ENCODE peak calls at places on chromosomes 12 and 14, in four cellular contexts. N, F, A and X are unnamed samples.

GRCh38 chr14:95761436-95761835 is 47.5 kb upstream of the TCL1A start:
- DNase-seq in F (no peak), N (no peak), A (no peak), X (no peak)

GRCh38 chr12:127550271-127550670 is 716.7 kb upstream of the TMEM132C start:
- DNase-seq in A (peak; percentile 55), N (no peak), F (no peak), X (no peak)

GRCh38 chr14:68473050-68473449 is 319.8 kb downstream of the ZFP36L1 start:
- DNase-seq in F (no peak), A (no peak), N (no peak), X (no peak)

GRCh38 chr12:92470608-92471021 is 232.2 kb upstream of the PLEKHG7 start:
- DNase-seq in A (peak; percentile 13), N (no peak), F (no peak), X (no peak)

GRCh38 chr12:3597526-3598210 is 106.7 kb downstream of the PRMT8 start:
- DNase-seq in N (no peak), A (no peak), F (no peak), X (no peak)

GRCh38 chr12:15558915-15559528 is 230.2 kb downstream of the EPS8 start:
- DNase-seq in F (no peak), N (no peak), A (peak; percentile 87), X (peak; percentile 93)

GRCh38 chr14:74684444-74684843 is 28.4 kb downstream of the AREL1 start:
- DNase-seq in F (no peak), A (no peak), N (no peak), X (no peak)

GRCh38 chr14:33386140-33386539 is 447.5 kb downstream of the NPAS3 start:
- DNase-seq in F (no peak), N (no peak), A (no peak), X (no peak)

GRCh38 chr14:101010293-101010692 is 106.8 kb upstream of the RTL1 start:
- DNase-seq in N (no peak), F (no peak), A (no peak), X (no peak)

GRCh38 chr12:77833329-77833728 is 2.6 kb downstream of the NAV3 start:
- DNase-seq in A (no peak), N (no peak), F (peak; percentile 26), X (no peak)

GRCh38 chr14:61573748-61574513 is 121.4 kb upstream of the HIF1A start:
- DNase-seq in A (peak; percentile 73), N (no peak), F (no peak), X (peak; percentile 78)

GRCh38 chr12:48997719-48998496 is 1.3 kb downstream of the DDN start:
- DNase-seq in N (no peak), A (no peak), F (peak; percentile 32), X (no peak)

GRCh38 chr12:124867389-124867930 is 3.8 kb upstream of the SCARB1 start:
- DNase-seq in A (peak; percentile 81), N (no peak), F (no peak), X (peak; percentile 43)

GRCh38 chr14:55867726-55868125 is 250.5 kb upstream of the PELI2 start:
- DNase-seq in N (peak; percentile 57), F (no peak), A (peak; percentile 52), X (peak; percentile 20)

GRCh38 chr12:43891856-43892574 is 56.1 kb downstream of the TMEM117 start:
- DNase-seq in F (no peak), A (peak; percentile 11), N (no peak), X (no peak)

GRCh38 chr14:37988472-37988871 is 219.2 kb upstream of the SSTR1 start:
- DNase-seq in A (peak; percentile 28), F (no peak), N (no peak), X (no peak)

GRCh38 chr14:73749706-73750105 is 35.5 kb upstream of the PNMA1 start:
- DNase-seq in N (no peak), F (no peak), A (no peak), X (no peak)

GRCh38 chr14:95763875-95764274 is 50.0 kb upstream of the TCL1A start:
- DNase-seq in F (no peak), A (no peak), N (no peak), X (no peak)

GRCh38 chr14:54348001-54348611 is 48.7 kb upstream of the CDKN3 start:
- DNase-seq in N (peak; percentile 63), A (peak; percentile 47), F (no peak), X (peak; percentile 66)

GRCh38 chr14:97381309-97381708 is 584.1 kb downstream of the VRK1 start:
- DNase-seq in A (no peak), F (no peak), N (no peak), X (no peak)

GRCh38 chr12:12209043-12209442 is 57.8 kb downstream of the LRP6 start:
- DNase-seq in A (no peak), N (no peak), F (no peak), X (peak; percentile 43)

GRCh38 chr12:91777268-91777997 is 368.2 kb downstream of the BTG1 start:
- DNase-seq in N (no peak), A (peak; percentile 1), F (no peak), X (no peak)

GRCh38 chr12:48828841-48829575 is 10.7 kb downstream of the CACNB3 start:
- DNase-seq in A (no peak), N (no peak), F (no peak), X (no peak)

GRCh38 chr14:73295198-73295796 is 58.0 kb downstream of the PAPLN start:
- DNase-seq in A (peak; percentile 31), N (peak; percentile 71), F (no peak), X (peak; percentile 62)

GRCh38 chr12:26152507-26153102 is 27.8 kb upstream of the BHLHE41 start:
- DNase-seq in N (no peak), F (no peak), A (no peak), X (no peak)

GRCh38 chr14:51552768-51553426 is 98.8 kb upstream of the FRMD6 start:
- DNase-seq in N (peak; percentile 26), A (no peak), F (peak; percentile 24), X (no peak)

GRCh38 chr12:12376636-12377448 is 20.0 kb downstream of the BORCS5 start:
- DNase-seq in F (no peak), A (peak; percentile 86), N (peak; percentile 73), X (peak; percentile 89)

GRCh38 chr12:42568952-42569916 is 20.3 kb downstream of the PRICKLE1 start:
- DNase-seq in F (no peak), A (peak; percentile 80), N (peak; percentile 72), X (peak; percentile 75)

GRCh38 chr12:115570271-115570777 is 707.2 kb downstream of the MED13L start:
- DNase-seq in A (peak; percentile 48), F (no peak), N (no peak), X (peak; percentile 13)

GRCh38 chr14:37844614-37845013 is 249.2 kb downstream of the TTC6 start:
- DNase-seq in A (no peak), N (no peak), F (no peak), X (no peak)

GRCh38 chr12:34598352-34598827 is 576.1 kb downstream of the ALG10 start:
- DNase-seq in F (no peak), N (no peak), A (no peak), X (no peak)

GRCh38 chr12:7835766-7836165 is 36.9 kb downstream of the SLC2A14 start:
- DNase-seq in F (no peak), N (no peak), A (no peak), X (no peak)

GRCh38 chr12:104873374-104873773 is 84.7 kb downstream of the SLC41A2 start:
- DNase-seq in F (no peak), N (no peak), A (peak; percentile 22), X (peak; percentile 49)

GRCh38 chr12:104877107-104877705 is 80.9 kb downstream of the SLC41A2 start:
- DNase-seq in A (peak; percentile 49), N (peak; percentile 63), F (peak; percentile 55), X (peak; percentile 75)
- TF ChIP-seq CTCF in A (peak; percentile 90), N (peak; percentile 50), F (peak; percentile 78), X (peak; percentile 81)

DNA sequence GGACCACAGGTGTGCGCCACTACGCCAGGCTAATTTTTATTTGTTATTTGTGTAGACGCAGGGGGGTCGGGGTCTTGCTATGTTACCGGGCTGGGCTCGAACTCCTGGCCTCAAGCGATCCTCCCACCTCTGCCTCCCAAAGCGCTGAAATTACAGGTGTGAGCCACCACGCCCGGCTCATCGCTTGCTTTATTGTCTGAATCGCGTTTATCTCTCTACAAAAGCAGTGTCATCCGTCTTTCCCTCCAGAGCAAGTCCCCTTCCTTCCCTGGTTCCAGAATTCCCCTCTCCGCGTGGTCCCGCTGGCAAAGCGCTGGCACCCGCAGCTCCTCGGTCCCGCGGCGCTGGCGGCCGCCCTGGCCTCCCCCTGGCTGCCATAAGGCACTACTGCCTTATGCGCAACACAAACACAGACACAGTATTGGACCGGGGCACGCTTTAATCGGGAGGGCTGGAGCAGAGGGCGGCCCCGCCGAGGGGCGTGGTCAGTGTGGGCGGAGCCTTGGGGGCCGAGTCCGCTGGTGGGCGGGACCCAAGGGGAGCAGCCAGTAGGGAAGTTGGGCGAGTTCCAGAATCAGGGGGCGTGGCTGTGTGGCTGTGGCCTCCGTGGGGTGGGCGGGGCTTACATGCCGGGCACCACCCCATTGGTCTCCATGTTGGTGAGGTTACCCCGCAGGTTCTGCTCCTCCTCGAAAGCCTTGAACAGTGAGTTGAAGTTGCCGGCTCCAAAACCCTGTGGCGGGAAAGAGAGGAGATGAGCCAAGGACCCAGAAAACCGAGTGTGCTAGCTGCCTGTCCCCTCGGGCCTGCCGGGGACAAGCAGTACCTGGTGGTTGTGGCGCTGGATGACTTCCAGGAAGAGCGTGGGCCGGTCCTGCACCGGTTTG is 19.3 kb downstream of the HPD start:
- DNase-seq in A (peak; percentile 96), F (peak; percentile 100), N (peak; percentile 99), X (peak; percentile 97)
- TF ChIP-seq CTCF in A (peak; percentile 38), F (peak; percentile 61), N (peak; percentile 63), X (peak; percentile 55)

DNA sequence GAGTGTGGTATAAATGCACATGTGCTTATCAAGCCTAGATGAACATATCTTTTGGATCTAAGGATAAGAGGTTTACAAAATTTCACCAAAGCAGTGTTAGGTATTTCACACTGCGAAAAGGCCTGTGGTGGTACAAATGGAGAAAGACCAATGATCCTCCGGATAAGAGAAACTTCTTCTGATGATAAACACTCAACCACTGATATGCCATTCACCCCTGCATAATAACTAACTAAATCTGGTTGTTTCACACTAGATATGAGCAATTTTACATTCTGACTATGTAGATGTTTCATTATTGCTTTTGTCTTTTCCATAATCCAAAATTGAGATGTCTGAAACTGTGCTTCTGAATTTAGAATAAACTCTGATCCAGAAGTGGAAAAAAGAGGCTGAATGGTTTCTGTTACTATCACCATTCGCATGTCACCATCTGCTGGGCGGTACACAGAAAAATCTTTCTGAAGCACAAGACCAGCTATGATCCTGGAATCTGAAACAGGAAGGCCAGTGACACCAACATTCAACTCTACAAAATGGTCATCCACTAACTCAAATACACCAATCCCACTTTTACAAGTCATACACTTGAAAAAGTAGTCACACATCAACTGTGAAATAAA is 1.3 kb downstream of the BBS10 start:
- DNase-seq in N (peak; percentile 72), F (peak; percentile 32), A (peak; percentile 79), X (peak; percentile 84)
- TF ChIP-seq CTCF in N (peak; percentile 26), F (peak; percentile 53), A (peak; percentile 74), X (peak; percentile 46)

DNA sequence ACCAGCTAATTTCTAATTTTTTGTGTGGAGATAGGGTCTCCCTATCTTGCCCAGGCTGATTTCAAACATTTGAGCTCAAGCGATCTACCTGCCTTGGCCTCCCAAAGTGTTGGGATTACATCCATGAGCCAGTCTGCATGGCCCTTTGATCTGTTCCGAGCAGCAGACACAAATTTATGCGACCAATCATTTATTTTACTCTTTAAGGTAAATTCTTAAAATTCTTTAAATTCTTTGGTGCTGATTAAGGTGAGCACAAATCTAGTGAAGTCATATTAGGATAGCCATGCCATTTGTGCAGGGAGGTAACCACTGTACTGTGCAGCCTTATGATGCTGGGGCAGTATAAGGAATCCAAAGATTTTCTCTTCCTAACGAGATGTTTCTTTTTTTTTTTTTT is 135.7 kb downstream of the SRGAP1 start:
- DNase-seq in A (no peak), F (no peak), N (no peak), X (no peak)
- TF ChIP-seq CTCF in A (no peak), F (no peak), N (no peak), X (no peak)

GRCh38 chr12:123282111-123282510 is 10.5 kb upstream of the CDK2AP1 start:
- DNase-seq in A (no peak), F (no peak), N (no peak), X (no peak)
- TF ChIP-seq CTCF in A (no peak), F (no peak), N (no peak), X (no peak)